ENCODE peak calls at places on chromosomes 16 and 17, in ten cellular contexts. A is WERI-Rb-1; Q is CD8-positive, alpha-beta memory T cell; S is heart left ventricle; V is OCI-LY7; L is thoracic aorta; R is IMR-90; G is HAP-1; Z is pancreas; W is CD8-positive, alpha-beta T cell. K is an unnamed sample.

GRCh38 chr17:29570521-29570920 is 2.0 kb downstream of the TP53I13 start:
- DNase-seq in Z (peak; percentile 34), G (no peak), Q (no peak), W (no peak), A (no peak), R (no peak), V (no peak), S (peak; percentile 30), L (no peak), K (no peak)

GRCh38 chr17:1559743-1560581 is 2.6 kb downstream of the PITPNA start:
- DNase-seq in Z (no peak), G (no peak), Q (no peak), V (no peak), R (no peak), L (no peak), A (no peak), S (no peak), W (no peak), K (no peak)

GRCh38 chr17:40556198-40556661 is 9.0 kb downstream of the CCR7 start:
- DNase-seq in W (no peak), S (no peak), L (no peak), A (no peak), V (no peak), Z (no peak), R (no peak), Q (no peak), G (no peak), K (no peak)

GRCh38 chr17:81401727-81402529 is 6.7 kb downstream of the BAHCC1 start:
- DNase-seq in L (no peak), Q (no peak), S (peak; percentile 74), R (no peak), A (peak; percentile 88), W (no peak), G (no peak), Z (peak; percentile 72), V (peak; percentile 65), K (no peak)

GRCh38 chr16:53504665-53505064 is 1.7 kb upstream of the AKTIP start:
- DNase-seq in A (peak; percentile 23), R (peak; percentile 46), Q (no peak), L (no peak), G (no peak), Z (no peak), V (no peak), W (no peak), S (no peak), K (peak; percentile 25)

GRCh38 chr17:43779145-43780125 is 658 bp upstream of the DUSP3 start:
- DNase-seq in S (no peak), Q (no peak), V (no peak), L (no peak), Z (no peak), R (peak; percentile 25), A (peak; percentile 82), G (peak; percentile 52), W (no peak), K (no peak)

GRCh38 chr16:54510619-54511018 is 224.0 kb upstream of the IRX3 start:
- DNase-seq in S (no peak), Z (no peak), A (no peak), R (no peak), V (no peak), Q (no peak), G (no peak), L (no peak), W (no peak), K (no peak)

GRCh38 chr17:71392715-71393567 is 727.9 kb upstream of the SOX9 start:
- DNase-seq in W (no peak), L (no peak), Q (no peak), V (no peak), Z (no peak), S (no peak), G (no peak), A (no peak), R (peak; percentile 74), K (no peak)

GRCh38 chr17:39018267-39019134 is 51.3 kb upstream of the FBXO47 start:
- DNase-seq in R (no peak), S (no peak), W (no peak), Z (no peak), Q (no peak), V (peak; percentile 53), G (no peak), A (no peak), L (no peak), K (no peak)

DNA sequence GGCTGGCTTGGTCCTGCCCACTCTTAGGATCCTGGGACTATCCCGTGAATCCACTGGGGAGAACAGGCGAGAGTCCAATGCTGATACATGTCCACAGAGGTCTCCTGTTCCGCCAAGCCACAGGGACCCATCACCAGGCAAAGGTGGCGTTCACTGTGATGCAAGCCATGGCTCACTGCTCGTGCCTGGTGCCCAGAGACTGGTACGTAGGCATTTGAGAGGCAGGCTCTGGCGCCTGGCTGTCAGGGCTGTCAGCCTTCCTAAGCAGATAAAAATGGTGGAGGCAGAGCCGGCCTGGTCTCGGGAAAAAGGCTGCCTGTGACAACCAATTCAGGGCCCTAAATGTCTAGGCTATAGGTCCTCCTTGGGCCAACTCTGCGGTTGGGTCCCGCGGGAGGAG is 2329.0 kb downstream of the TP53TG3F start:
- DNase-seq in Z (peak; percentile 33), A (no peak), L (no peak), R (no peak), Q (no peak), S (no peak), W (no peak), G (no peak), V (no peak), K (no peak)
- H3K9me3 ChIP-seq in Z (peaks cover 5% of the 10 kb centered on the region), A (peaks cover 3% of the 10 kb centered on the region), L (no peaks in the 10 kb centered on the region), R (peaks cover 52% of the 10 kb centered on the region), Q (peaks cover 5% of the 10 kb centered on the region), S (peaks cover 12% of the 10 kb centered on the region), W (no peaks in the 10 kb centered on the region), G (no peaks in the 10 kb centered on the region), V (peaks cover 27% of the 10 kb centered on the region), K (no peaks in the 10 kb centered on the region)

DNA sequence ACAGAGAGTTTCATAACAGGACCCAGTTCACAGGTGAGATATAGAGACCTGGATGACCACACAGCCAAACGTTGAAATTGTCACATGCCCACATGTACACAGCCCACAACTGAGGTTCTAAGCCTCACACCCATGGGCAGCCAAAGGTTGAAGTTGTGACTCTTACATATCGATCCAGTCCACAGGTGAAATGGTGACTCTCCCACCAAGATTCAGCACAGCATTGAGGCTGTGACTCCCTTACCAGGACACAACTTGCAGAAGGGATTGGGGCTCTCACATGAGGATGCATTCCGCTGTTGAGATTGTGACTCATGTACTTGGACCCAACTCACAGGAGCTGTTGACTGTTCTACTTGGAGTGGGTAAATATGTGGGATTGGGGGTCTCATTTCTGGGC is 1836.4 kb downstream of the TP53TG3F start:
- DNase-seq in R (no peak), Z (no peak), W (no peak), G (no peak), V (no peak), L (no peak), Q (no peak), S (no peak), A (no peak), K (no peak)
- H3K9me3 ChIP-seq in R (peaks cover 19% of the 10 kb centered on the region), Z (no peaks in the 10 kb centered on the region), W (peaks cover 4% of the 10 kb centered on the region), G (no peaks in the 10 kb centered on the region), V (no peaks in the 10 kb centered on the region), L (no peaks in the 10 kb centered on the region), Q (no peaks in the 10 kb centered on the region), S (peaks cover 3% of the 10 kb centered on the region), A (no peaks in the 10 kb centered on the region), K (no peaks in the 10 kb centered on the region)

DNA sequence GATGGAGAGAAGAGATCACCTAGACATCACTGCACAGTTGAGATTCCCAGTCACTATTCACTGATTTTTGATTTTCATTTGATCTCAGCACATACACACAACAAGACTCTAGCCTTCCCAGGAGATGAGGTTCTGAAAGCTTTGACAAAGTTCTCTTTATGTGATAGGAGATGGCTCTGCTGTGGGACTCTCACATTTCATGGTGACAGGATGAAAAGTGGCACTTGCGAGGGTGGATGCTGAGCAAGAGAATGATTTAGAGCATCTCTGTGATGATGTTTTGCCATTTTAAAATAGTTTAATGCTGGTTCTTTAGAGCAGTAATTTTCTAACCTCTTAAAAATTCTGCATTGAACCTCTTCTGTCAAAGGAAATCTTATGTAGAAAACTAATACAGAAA is 113.3 kb upstream of the CA10 start:
- DNase-seq in S (no peak), L (no peak), W (no peak), V (no peak), G (no peak), A (no peak), Q (no peak), Z (no peak), R (no peak), K (no peak)
- H3K9me3 ChIP-seq in S (no peaks in the 10 kb centered on the region), L (no peaks in the 10 kb centered on the region), W (no peaks in the 10 kb centered on the region), V (no peaks in the 10 kb centered on the region), G (no peaks in the 10 kb centered on the region), A (no peaks in the 10 kb centered on the region), Q (no peaks in the 10 kb centered on the region), Z (no peaks in the 10 kb centered on the region), R (peaks cover 8% of the 10 kb centered on the region), K (no peaks in the 10 kb centered on the region)

GRCh38 chr16:35751191-35751941 is 2292.0 kb downstream of the TP53TG3F start:
- DNase-seq in V (no peak), W (no peak), A (no peak), G (no peak), Z (peak; percentile 60), S (no peak), R (no peak), L (no peak), Q (no peak), K (no peak)

GRCh38 chr16:35752012-35752772 is 2292.8 kb downstream of the TP53TG3F start:
- DNase-seq in A (no peak), S (no peak), G (no peak), L (no peak), Z (peak; percentile 50), V (no peak), W (no peak), Q (no peak), R (no peak), K (no peak)

GRCh38 chr16:35750157-35750689 is 2290.8 kb downstream of the TP53TG3F start:
- DNase-seq in A (no peak), R (no peak), V (no peak), W (no peak), L (no peak), Q (no peak), G (no peak), Z (peak; percentile 30), S (no peak), K (no peak)

GRCh38 chr16:35749253-35750141 is 2290.1 kb downstream of the TP53TG3F start:
- DNase-seq in V (no peak), S (no peak), Z (peak; percentile 55), L (no peak), W (no peak), Q (no peak), R (no peak), A (no peak), G (no peak), K (no peak)

GRCh38 chr16:35750701-35751104 is 2291.3 kb downstream of the TP53TG3F start:
- DNase-seq in Z (peak; percentile 47), V (no peak), L (no peak), G (no peak), Q (no peak), S (no peak), A (no peak), W (no peak), R (no peak), K (no peak)
- H3K9me3 ChIP-seq in Z (no peaks in the 10 kb centered on the region), V (no peaks in the 10 kb centered on the region), L (no peaks in the 10 kb centered on the region), G (no peaks in the 10 kb centered on the region), Q (no peaks in the 10 kb centered on the region), S (no peaks in the 10 kb centered on the region), A (no peaks in the 10 kb centered on the region), W (no peaks in the 10 kb centered on the region), R (peaks cover 63% of the 10 kb centered on the region), K (no peaks in the 10 kb centered on the region)

GRCh38 chr17:22303865-22304264 is 611.5 kb downstream of the KCNJ18 start:
- DNase-seq in Q (no peak), L (no peak), R (no peak), S (no peak), W (no peak), Z (no peak), A (no peak), V (no peak), G (no peak), K (no peak)
- H3K9me3 ChIP-seq in Q (no peaks in the 10 kb centered on the region), L (no peaks in the 10 kb centered on the region), R (peaks cover 45% of the 10 kb centered on the region), S (no peaks in the 10 kb centered on the region), W (no peaks in the 10 kb centered on the region), Z (no peaks in the 10 kb centered on the region), A (no peaks in the 10 kb centered on the region), V (no peaks in the 10 kb centered on the region), G (no peaks in the 10 kb centered on the region), K (no peaks in the 10 kb centered on the region)

K was measured in T-helper 17 cell.